ENCODE peak calls at places on chromosomes 16 and 17, in ten cellular contexts. D is heart right ventricle; S is aorta; X is DND-41; A is breast epithelium; R is cardiac muscle cell; P is esophagus muscularis mucosa; B is effector memory CD4-positive, alpha-beta T cell; N is CD8-positive, alpha-beta memory T cell; H is CD8-positive, alpha-beta T cell. T is an unnamed sample. For H3K4me1, the result is how much of the 10 kb centered on the place peaks cover.

GRCh38 chr17:59230765-59231164 is 10.5 kb downstream of the GDPD1 start:
- DNase-seq in B (no peak), A (no peak), H (no peak), R (no peak), X (no peak), D (no peak), S (no peak), P (no peak), N (no peak), T (no peak)

GRCh38 chr16:2033057-2033911 is 6.6 kb downstream of the NHERF2 start:
- DNase-seq in N (no peak), D (peak), P (no peak), A (no peak), H (no peak), B (no peak), X (no peak), R (peak), S (peak), T (no peak)

GRCh38 chr16:1125471-1125870 is 27.4 kb upstream of the CACNA1H start:
- DNase-seq in X (no peak), P (no peak), R (peak), B (no peak), N (no peak), H (no peak), A (no peak), S (no peak), D (no peak), T (peak)

GRCh38 chr17:75024686-75025397 is 12.4 kb downstream of the MRPL58 start:
- DNase-seq in N (no peak), S (no peak), H (no peak), P (no peak), A (no peak), D (no peak), R (no peak), X (peak), B (no peak), T (peak)

GRCh38 chr17:48552453-48553189 is 7.7 kb upstream of the HOXB2 start:
- DNase-seq in X (no peak), N (no peak), B (no peak), P (no peak), A (no peak), R (no peak), H (no peak), S (no peak), D (no peak), T (no peak)

GRCh38 chr17:38925263-38925995 is at the start of gene LASP1NB:
- DNase-seq in H (peak), B (no peak), P (peak), N (no peak), R (peak), A (no peak), D (peak), X (peak), S (no peak), T (no peak)

GRCh38 chr16:48295493-48296281 is 48.3 kb upstream of the ABCC11 start:
- DNase-seq in H (no peak), P (no peak), B (no peak), S (no peak), N (no peak), A (no peak), D (no peak), R (no peak), X (no peak), T (no peak)

GRCh38 chr16:1762879-1763520 is 8.3 kb downstream of the NME3 start:
- DNase-seq in D (no peak), N (no peak), R (no peak), S (no peak), A (no peak), X (no peak), H (no peak), P (no peak), B (no peak), T (no peak)

GRCh38 chr17:19343671-19344151 is 18.8 kb downstream of the B9D1 start:
- DNase-seq in X (no peak), A (peak), S (no peak), P (no peak), R (no peak), D (no peak), B (no peak), H (no peak), N (no peak), T (no peak)

GRCh38 chr17:20103454-20104448 is 94.6 kb downstream of the SPECC1 start:
- DNase-seq in A (no peak), S (peak), H (no peak), N (no peak), R (peak), D (no peak), X (no peak), B (no peak), P (no peak), T (no peak)

GRCh38 chr17:37884516-37884915 is 39.7 kb upstream of the TBC1D3K start:
- DNase-seq in D (no peak), R (no peak), S (no peak), B (no peak), N (no peak), H (no peak), X (no peak), A (no peak), P (no peak), T (no peak)

GRCh38 chr17:51351890-51352289 is 91.5 kb downstream of the UTP18 start:
- DNase-seq in X (no peak), N (no peak), D (peak), P (no peak), S (peak), R (peak), H (no peak), A (no peak), B (no peak), T (no peak)

GRCh38 chr17:31802502-31802901 is 56.5 kb downstream of the COPRS start:
- DNase-seq in X (no peak), R (no peak), H (no peak), D (peak), P (no peak), B (no peak), N (no peak), S (no peak), A (no peak), T (no peak)

GRCh38 chr17:18028684-18029540 is 10.1 kb downstream of the ATPAF2 start:
- DNase-seq in P (no peak), D (no peak), A (no peak), S (no peak), N (no peak), B (no peak), X (no peak), H (no peak), R (no peak), T (no peak)

GRCh38 chr17:48055531-48056245 is 7.5 kb downstream of the NFE2L1 start:
- DNase-seq in X (peak), A (no peak), B (no peak), H (no peak), N (no peak), D (no peak), R (peak), S (no peak), P (no peak), T (no peak)

GRCh38 chr16:84818133-84818532 is 1.7 kb upstream of the CRISPLD2 start:
- DNase-seq in D (no peak), B (no peak), X (no peak), P (no peak), A (no peak), S (no peak), H (no peak), N (no peak), R (no peak), T (no peak)

GRCh38 chr17:50148226-50149098 is 2.0 kb downstream of the PPP1R9B start:
- DNase-seq in S (peak), P (no peak), D (peak), R (peak), N (peak), B (peak), H (peak), A (peak), X (peak), T (peak)

GRCh38 chr17:55283256-55283965 is 18.7 kb downstream of the HLF start:
- DNase-seq in D (no peak), A (no peak), P (no peak), S (no peak), N (no peak), R (no peak), X (no peak), B (no peak), H (no peak), T (no peak)

GRCh38 chr17:55285340-55286301 is 20.9 kb downstream of the HLF start:
- DNase-seq in B (no peak), N (no peak), A (peak), P (peak), R (peak), H (no peak), X (no peak), D (peak), S (peak), T (no peak)

GRCh38 chr17:55284001-55284884 is 19.5 kb downstream of the HLF start:
- DNase-seq in N (no peak), R (no peak), S (no peak), D (no peak), H (no peak), P (no peak), B (no peak), A (no peak), X (no peak), T (no peak)

GRCh38 chr17:55286681-55287589 is 22.2 kb downstream of the HLF start:
- DNase-seq in S (no peak), A (no peak), R (peak), N (no peak), P (no peak), H (no peak), X (no peak), B (no peak), D (no peak), T (no peak)

DNA sequence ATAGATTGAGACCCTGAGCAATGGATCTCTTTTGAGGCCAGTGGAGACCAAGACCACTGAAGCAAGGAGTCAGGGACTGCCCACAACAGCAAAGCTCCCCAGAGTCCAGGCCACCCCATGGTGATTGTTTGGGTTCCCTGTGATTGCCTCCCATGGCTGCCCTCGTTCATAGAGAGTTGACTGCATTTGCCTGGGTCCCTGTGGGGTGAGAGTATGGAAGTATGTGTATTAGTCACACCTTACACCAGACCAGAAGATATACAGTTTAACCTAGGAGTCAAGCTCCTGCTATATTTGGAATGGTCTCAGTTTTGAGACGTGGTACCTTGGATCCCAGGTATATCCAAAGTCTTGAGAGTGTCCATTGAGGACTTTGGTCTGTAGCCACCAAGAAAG is 20.2 kb downstream of the HLF start:
- DNase-seq in S (peak), X (no peak), N (no peak), D (no peak), B (no peak), P (no peak), R (no peak), A (no peak), H (no peak), T (no peak)
- H3K4me1 ChIP-seq in S (under half), X (under half), N (under half), D (half or more), B (under half), P (half or more), R (under half), A (under half), H (under half), T (under half)

GRCh38 chr17:40645932-40646331 is 1.7 kb downstream of the SMARCE1 start:
- DNase-seq in B (no peak), S (no peak), A (no peak), P (no peak), N (no peak), H (no peak), R (no peak), D (no peak), X (no peak), T (no peak)
- H3K4me3 ChIP-seq in B (no peak), S (no peak), A (no peak), P (no peak), N (no peak), H (no peak), R (no peak), D (peak), X (peak), T (no peak)

DNA sequence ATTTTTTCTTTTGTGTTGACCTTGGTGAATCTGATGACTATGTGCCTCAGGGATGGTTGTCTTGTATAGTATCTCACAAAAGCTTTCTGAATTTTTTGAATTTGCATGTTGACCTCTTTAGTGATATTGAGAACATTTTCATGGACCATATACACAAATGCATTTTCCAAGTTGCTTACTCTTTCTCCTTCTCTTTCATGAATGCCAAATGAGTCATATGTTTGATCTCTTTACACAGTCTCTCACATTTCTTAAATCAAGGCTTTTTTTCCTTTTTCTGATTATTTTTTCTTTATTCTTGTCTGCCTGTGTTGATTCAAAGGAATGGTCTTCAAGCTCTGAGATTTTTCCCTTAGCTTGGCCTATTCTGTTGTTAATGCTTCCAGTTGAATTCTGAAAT is 46.6 kb upstream of the KCNJ16 start:
- DNase-seq in H (no peak), B (no peak), D (no peak), S (no peak), N (no peak), P (no peak), X (no peak), A (no peak), R (no peak), T (no peak)
- H3K4me1 ChIP-seq in H (under half), B (under half), D (under half), S (under half), N (under half), P (under half), X (under half), A (under half), R (under half), T (under half)

GRCh38 chr17:36183811-36184765 is 7.7 kb upstream of the TBC1D3B start:
- DNase-seq in S (no peak), P (no peak), H (no peak), A (no peak), D (no peak), X (no peak), R (no peak), N (no peak), B (no peak), T (no peak)
- H3K4me3 ChIP-seq in S (no peak), P (peak), H (peak), A (peak), D (peak), X (no peak), R (peak), N (peak), B (no peak), T (peak)

GRCh38 chr17:79836952-79837887 is 2.0 kb downstream of the CBX4 start:
- DNase-seq in R (peak), N (peak), B (no peak), D (peak), X (peak), H (peak), P (no peak), A (peak), S (peak), T (peak)

GRCh38 chr17:79834575-79835469 is 4.4 kb downstream of the CBX4 start:
- DNase-seq in H (peak), X (peak), A (no peak), N (peak), S (no peak), B (no peak), R (peak), D (peak), P (no peak), T (peak)

GRCh38 chr17:79833744-79834574 is 5.3 kb downstream of the CBX4 start:
- DNase-seq in D (no peak), S (no peak), A (no peak), B (no peak), P (no peak), R (no peak), H (no peak), N (no peak), X (peak), T (no peak)

GRCh38 chr17:79835953-79836951 is 3.0 kb downstream of the CBX4 start:
- DNase-seq in N (no peak), R (peak), X (peak), D (no peak), S (no peak), P (no peak), B (no peak), A (peak), H (no peak), T (no peak)

GRCh38 chr17:79835470-79835899 is 3.8 kb downstream of the CBX4 start:
- DNase-seq in X (peak), H (no peak), B (no peak), R (no peak), S (no peak), N (no peak), P (no peak), A (no peak), D (no peak), T (no peak)
- H3K4me1 ChIP-seq in X (under half), H (half or more), B (under half), R (half or more), S (under half), N (under half), P (half or more), A (under half), D (half or more), T (under half)

GRCh38 chr16:25020112-25020591 is 5.0 kb upstream of the ARHGAP17 start:
- DNase-seq in D (no peak), R (no peak), N (no peak), H (no peak), B (no peak), P (no peak), X (no peak), S (no peak), A (no peak), T (no peak)
- H3K4me3 ChIP-seq in D (no peak), R (no peak), N (peak), H (no peak), B (no peak), P (no peak), X (no peak), S (no peak), A (no peak), T (no peak)

DNA sequence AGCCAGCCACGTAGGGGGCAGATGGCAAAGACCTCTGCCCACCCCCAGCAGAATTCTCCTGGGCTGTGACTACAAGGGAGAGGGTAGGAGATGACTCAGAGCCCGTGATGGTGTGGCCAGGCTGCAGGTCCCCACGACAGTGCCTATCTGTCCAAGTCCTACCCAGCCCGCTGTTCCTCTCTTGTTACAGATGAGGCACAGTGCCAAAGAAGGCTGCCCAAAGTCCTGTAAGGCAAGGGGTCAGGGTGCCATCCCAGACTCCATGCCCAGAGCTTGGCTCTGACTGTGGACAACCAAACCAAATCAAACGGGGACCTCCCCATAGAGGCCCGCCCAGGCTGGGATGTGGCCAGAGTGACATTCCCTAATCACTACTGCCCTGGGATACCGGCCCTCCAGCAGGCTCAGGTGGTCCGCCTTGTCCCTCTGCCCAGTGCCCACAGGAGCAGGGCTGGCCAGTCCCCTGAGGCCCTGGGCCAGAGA is 12.6 kb upstream of the BCAR1 start:
- DNase-seq in B (no peak), A (no peak), R (no peak), P (no peak), N (no peak), H (no peak), X (no peak), S (peak), D (peak), T (no peak)
- H3K4me1 ChIP-seq in B (under half), A (under half), R (under half), P (half or more), N (under half), H (under half), X (under half), S (under half), D (half or more), T (under half)

GRCh38 chr17:970388-970768 is 9.2 kb downstream of the NXN start:
- DNase-seq in X (no peak), D (no peak), A (no peak), P (no peak), S (no peak), H (no peak), B (no peak), N (no peak), R (no peak), T (no peak)

GRCh38 chr17:967122-967521 is 12.5 kb downstream of the NXN start:
- DNase-seq in R (no peak), D (no peak), P (no peak), H (no peak), S (no peak), B (no peak), X (no peak), A (no peak), N (no peak), T (no peak)

GRCh38 chr17:968812-969766 is 10.5 kb downstream of the NXN start:
- DNase-seq in P (no peak), H (no peak), N (no peak), R (no peak), S (no peak), A (no peak), X (no peak), B (no peak), D (no peak), T (no peak)

GRCh38 chr17:973053-973452 is 6.5 kb downstream of the NXN start:
- DNase-seq in A (no peak), X (no peak), B (no peak), P (no peak), H (no peak), S (no peak), D (no peak), N (no peak), R (no peak), T (no peak)

GRCh38 chr17:969767-970387 is 9.7 kb downstream of the NXN start:
- DNase-seq in S (no peak), X (no peak), N (no peak), D (no peak), R (no peak), P (no peak), B (no peak), A (no peak), H (no peak), T (no peak)
- H3K4me3 ChIP-seq in S (no peak), X (no peak), N (no peak), D (no peak), R (no peak), P (peak), B (no peak), A (peak), H (no peak), T (no peak)

T was measured in naive thymus-derived CD4-positive, alpha-beta T cell.